ENCODE peak calls at places on chromosomes 4 and X, in five cellular contexts. K, M, U, Y and R are unnamed samples.

GRCh38 chr4:26369132-26370036 is 48.6 kb downstream of the RBPJ start:
- DNase-seq in K (no peak), M (peak), U (no peak), Y (no peak), R (no peak)

GRCh38 chrX:14700982-14701381 is 171.6 kb downstream of the GLRA2 start:
- DNase-seq in K (no peak), M (no peak), U (no peak), Y (no peak), R (no peak)

GRCh38 chr4:37236165-37236564 is 8.4 kb upstream of the NWD2 start:
- DNase-seq in K (no peak), M (no peak), U (no peak), Y (no peak), R (no peak)

GRCh38 chr4:121822796-121823504 is 733 bp downstream of the CCNA2 start:
- DNase-seq in K (no peak), M (peak), U (peak), Y (peak), R (peak)

GRCh38 chrX:131763674-131764073 is 219.8 kb downstream of the OR13H1 start:
- DNase-seq in K (no peak), M (peak), U (no peak), Y (no peak), R (peak)

GRCh38 chrX:130658310-130658709 is 244.7 kb downstream of the ENOX2 start:
- DNase-seq in K (no peak), M (no peak), U (no peak), Y (no peak), R (no peak)

GRCh38 chrX:131675596-131676194 is 131.8 kb downstream of the OR13H1 start:
- DNase-seq in K (no peak), M (peak), U (peak), Y (no peak), R (peak)

GRCh38 chrX:109890910-109891502 is 111.9 kb upstream of the TMEM164 start:
- DNase-seq in K (peak), M (peak), U (peak), Y (peak), R (peak)

GRCh38 chrX:133726642-133727041 is 258.8 kb downstream of the GPC3 start:
- DNase-seq in K (no peak), M (peak), U (no peak), Y (no peak), R (no peak)

GRCh38 chrX:112901821-112902732 is 61.4 kb upstream of the AMOT start:
- DNase-seq in K (no peak), M (no peak), U (no peak), Y (no peak), R (no peak)

GRCh38 chr4:145285928-145286327 is 105.5 kb upstream of the OTUD4 start:
- DNase-seq in K (no peak), M (no peak), U (peak), Y (peak), R (no peak)

GRCh38 chrX:10104958-10105658 is 51.7 kb upstream of the CLCN4 start:
- DNase-seq in K (no peak), M (no peak), U (no peak), Y (peak), R (peak)

GRCh38 chrX:110322603-110323002 is 4.7 kb upstream of the AMMECR1 start:
- DNase-seq in K (no peak), M (no peak), U (no peak), Y (no peak), R (peak)

GRCh38 chr4:52751349-52751911 is at the start of gene ERVMER34-1:
- DNase-seq in K (peak), M (peak), U (peak), Y (peak), R (peak)

GRCh38 chr4:111208970-111209369 is 586.1 kb upstream of the PITX2 start:
- DNase-seq in K (peak), M (no peak), U (no peak), Y (no peak), R (no peak)

GRCh38 chr4:85720736-85721135 is 245.8 kb downstream of the ARHGAP24 start:
- DNase-seq in K (no peak), M (peak), U (peak), Y (peak), R (peak)

GRCh38 chr4:2943364-2944090 is 19.7 kb downstream of the NOP14 start:
- DNase-seq in K (no peak), M (no peak), U (no peak), Y (no peak), R (no peak)

GRCh38 chr4:126778348-126778747 is 854.4 kb upstream of the INTU start:
- DNase-seq in K (no peak), M (no peak), U (peak), Y (peak), R (peak)

GRCh38 chrX:10254746-10255145 is 98.0 kb downstream of the CLCN4 start:
- DNase-seq in K (no peak), M (peak), U (peak), Y (no peak), R (peak)

GRCh38 chrX:42714981-42715688 is 62.8 kb downstream of the PPP1R2C start:
- DNase-seq in K (peak), M (peak), U (peak), Y (no peak), R (no peak)

GRCh38 chr4:2814627-2815026 is 21.7 kb downstream of the SH3BP2 start:
- DNase-seq in K (no peak), M (no peak), U (no peak), Y (no peak), R (no peak)

GRCh38 chr4:23923141-23923540 is 33.3 kb upstream of the PPARGC1A start:
- DNase-seq in K (no peak), M (no peak), U (no peak), Y (no peak), R (no peak)

GRCh38 chr4:67743194-67743593 is 11.0 kb downstream of the GNRHR start:
- DNase-seq in K (no peak), M (no peak), U (no peak), Y (no peak), R (no peak)

GRCh38 chr4:156495109-156495508 is 476.5 kb downstream of the PDGFC start:
- DNase-seq in K (no peak), M (no peak), U (no peak), Y (no peak), R (no peak)

GRCh38 chrX:152733261-152733975 is at the start of the genes CSAG1 and MAGEA12:
- DNase-seq in K (no peak), M (peak), U (no peak), Y (no peak), R (no peak)

GRCh38 chr4:7876096-7876993 is 63.3 kb downstream of the AFAP1 start:
- DNase-seq in K (no peak), M (peak), U (peak), Y (peak), R (peak)

GRCh38 chr4:113636877-113637276 is 124.7 kb downstream of the CAMK2D start:
- DNase-seq in K (no peak), M (no peak), U (peak), Y (peak), R (peak)

GRCh38 chrX:48467331-48467761 is 2.7 kb downstream of the SLC38A5 start:
- DNase-seq in K (no peak), M (no peak), U (no peak), Y (no peak), R (no peak)

GRCh38 chr4:99447079-99447478 is 11.9 kb upstream of the ADH7 start:
- DNase-seq in K (no peak), M (peak), U (peak), Y (peak), R (peak)

GRCh38 chr4:89820005-89820404 is 17.0 kb downstream of the SNCA start:
- DNase-seq in K (no peak), M (no peak), U (no peak), Y (no peak), R (no peak)
- H3K4me3 ChIP-seq in K (no peak), M (no peak), U (no peak), Y (no peak), R (no peak)

GRCh38 chr4:166257276-166257675 is 384.2 kb downstream of the TLL1 start:
- DNase-seq in K (no peak), M (no peak), U (no peak), Y (no peak), R (no peak)

GRCh38 chr4:166257891-166258290 is 384.9 kb downstream of the TLL1 start:
- DNase-seq in K (no peak), M (peak), U (no peak), Y (no peak), R (no peak)

DNA sequence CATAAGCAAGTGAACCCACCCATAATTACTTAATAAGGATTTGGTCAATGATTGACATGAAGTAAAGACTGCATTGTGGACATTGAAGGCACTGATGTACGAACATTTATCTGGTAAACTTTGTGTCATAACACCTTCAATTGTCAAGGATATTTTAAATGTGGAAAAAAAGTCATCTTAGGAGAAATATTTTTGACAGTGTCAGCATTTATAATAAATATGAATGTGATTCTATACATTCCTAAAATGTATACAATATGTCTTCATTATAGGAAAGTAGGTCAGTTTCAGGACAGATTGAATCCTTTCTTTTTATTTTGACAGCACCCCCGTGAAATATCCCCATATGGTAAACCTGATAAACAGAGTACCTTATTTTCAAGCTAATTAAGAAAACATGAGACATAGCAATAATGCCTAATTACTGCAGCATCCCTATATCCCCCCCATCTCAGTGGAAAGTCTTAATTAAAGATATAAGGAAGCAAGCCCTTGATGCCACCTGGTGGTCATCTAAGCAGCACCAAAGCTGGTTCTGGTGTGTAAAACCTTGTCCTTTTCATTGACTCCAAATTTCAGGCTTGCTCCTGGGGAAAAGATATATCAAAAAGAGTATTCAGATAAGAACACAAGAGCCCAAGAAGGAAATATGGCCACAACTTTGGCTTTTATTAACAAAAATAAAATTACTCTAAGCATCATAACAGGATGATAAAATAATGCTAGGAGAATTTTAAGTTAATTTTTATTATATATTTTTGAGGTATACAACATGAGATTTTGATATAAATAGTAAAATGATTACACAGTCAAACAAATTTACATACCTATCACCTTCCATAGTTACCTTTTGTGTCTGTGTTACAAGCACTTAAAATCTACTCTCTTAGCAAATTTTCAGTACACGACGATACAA is 379.7 kb downstream of the TLL1 start:
- DNase-seq in K (no peak), M (peak), U (peak), Y (peak), R (peak)
- TF ChIP-seq CTCF in K (peak), M (peak), U (peak), Y (peak), R (peak)

GRCh38 chrX:95764972-95765451 is 919.6 kb upstream of the DIAPH2 start:
- DNase-seq in K (no peak), M (peak), U (peak), Y (peak), R (peak)
- H3K4me3 ChIP-seq in K (no peak), M (no peak), U (no peak), Y (no peak), R (no peak)

DNA sequence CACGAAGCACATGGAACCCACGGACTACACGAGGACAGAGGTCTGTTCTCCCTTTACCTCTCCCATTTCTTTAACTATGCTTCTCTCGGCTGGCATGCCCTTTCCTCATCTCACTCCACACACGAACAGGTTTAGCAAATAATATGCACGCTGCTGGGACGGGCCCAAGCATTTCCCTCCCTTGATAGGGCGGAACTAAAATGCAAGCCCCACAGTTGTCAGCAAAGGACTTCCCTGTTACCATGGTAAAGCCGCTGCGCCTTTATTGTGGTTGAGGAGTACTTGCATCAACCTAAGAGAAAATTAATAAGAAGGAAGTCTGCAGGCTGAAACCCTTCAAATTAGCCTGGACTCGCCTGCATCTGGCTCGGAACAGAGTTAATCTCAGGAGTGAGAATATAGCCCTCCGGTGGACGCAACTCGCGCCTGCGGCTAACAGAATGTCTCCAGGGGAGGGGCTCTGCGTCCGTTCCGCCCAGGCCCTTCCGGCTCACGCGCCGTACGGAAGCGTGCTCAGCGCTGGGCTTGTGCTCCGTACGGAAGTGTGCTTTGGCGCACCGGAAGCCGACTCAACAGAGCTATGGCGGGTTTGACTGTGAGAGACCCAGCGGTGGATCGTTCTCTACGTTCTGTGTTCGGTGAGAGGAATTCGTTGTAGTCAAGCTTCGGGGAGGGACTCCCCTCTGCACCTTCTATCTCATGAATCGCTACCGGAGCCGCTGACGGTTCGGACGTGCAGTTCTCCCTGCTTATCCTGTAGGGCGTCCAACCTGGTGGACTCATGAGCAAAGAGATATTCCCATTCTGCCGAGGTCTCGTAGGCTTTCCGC is at the start of gene CSTF2:
- DNase-seq in K (no peak), M (peak), U (peak), Y (peak), R (peak)
- TF ChIP-seq CTCF in K (peak), M (no peak), U (peak), Y (peak), R (peak)

DNA sequence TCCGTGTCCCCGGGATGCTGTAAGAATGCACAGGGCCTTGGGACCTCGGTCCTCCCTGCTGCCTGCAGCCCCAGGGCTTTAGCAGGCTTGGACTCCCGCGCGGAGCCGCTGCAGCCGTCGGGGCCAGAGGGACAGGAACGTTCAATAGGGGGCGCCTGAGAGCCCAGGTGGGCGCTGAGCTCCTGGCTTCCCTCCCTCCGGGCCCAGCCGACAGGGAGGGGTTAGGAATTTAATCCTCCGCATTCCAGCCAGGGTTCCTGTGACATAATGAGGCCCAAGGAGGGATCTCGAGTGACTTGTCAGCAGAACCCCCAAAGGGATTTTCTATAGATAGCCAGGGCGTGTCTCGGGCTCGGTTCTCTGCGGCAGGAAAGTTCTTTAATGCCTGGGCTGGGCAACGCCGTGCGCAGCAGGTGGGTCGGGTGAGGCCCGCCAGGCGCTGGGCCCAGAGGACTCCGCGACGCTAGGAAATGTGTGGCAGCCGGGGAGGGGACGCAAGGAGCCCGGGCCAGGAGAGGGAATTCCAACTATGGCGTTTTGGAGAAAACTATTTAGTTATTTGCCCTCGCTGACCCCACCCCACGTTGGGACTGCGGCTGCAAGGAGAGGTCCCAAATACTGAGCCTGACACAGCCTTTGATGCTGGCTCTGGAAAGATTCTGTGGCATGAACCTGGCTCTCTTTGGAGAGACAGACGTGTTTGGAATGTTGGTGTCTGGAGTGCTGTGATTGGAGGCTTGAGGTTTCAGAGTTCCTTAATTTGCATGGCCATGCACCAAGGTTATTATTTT is 285.2 kb upstream of the GATB start:
- DNase-seq in K (peak), M (peak), U (no peak), Y (peak), R (no peak)
- H3K4me3 ChIP-seq in K (peak), M (peak), U (no peak), Y (no peak), R (no peak)